ENCODE peak calls at places on chromosomes 16 and 17, in four cellular contexts. T is cardiac septum, K is HTR-8/SVneo, E is heart left ventricle. W is an unnamed sample.

GRCh38 chr16:80046848-80047247 is 446.3 kb upstream of the MAF start:
- DNase-seq in K (no peak), T (no peak), E (no peak), W (no peak)

GRCh38 chr16:11190585-11191565 is 65.1 kb downstream of the SOCS1 start:
- DNase-seq in T (no peak), E (no peak), K (no peak), W (no peak)

GRCh38 chr17:39406951-39407350 is 5.5 kb upstream of the FBXL20 start:
- DNase-seq in K (no peak), E (no peak), T (no peak), W (no peak)

GRCh38 chr17:38617967-38618760 is 12.4 kb upstream of the SRCIN1 start:
- DNase-seq in E (no peak), T (no peak), K (no peak), W (no peak)

GRCh38 chr17:44033841-44034408 is 19.2 kb upstream of the TMEM101 start:
- DNase-seq in K (no peak), T (no peak), E (no peak), W (no peak)

GRCh38 chr17:17535957-17536356 is 39.8 kb upstream of the RASD1 start:
- DNase-seq in K (no peak), E (peak; percentile 91), T (peak; percentile 93), W (no peak)

GRCh38 chr16:89593841-89594240 is 18.3 kb downstream of the CPNE7 start:
- DNase-seq in E (no peak), K (no peak), T (no peak), W (peak; percentile 62)

GRCh38 chr17:77375108-77375507 is 234.3 kb downstream of the SEC14L1 start:
- DNase-seq in E (no peak), T (no peak), K (no peak), W (peak; percentile 11)

GRCh38 chr17:17628388-17629008 is 37.0 kb upstream of the PEMT start:
- DNase-seq in T (no peak), E (no peak), K (no peak), W (peak; percentile 28)

GRCh38 chr17:78529871-78530670 is 47.1 kb downstream of the DNAH17 start:
- DNase-seq in E (no peak), K (no peak), T (no peak), W (no peak)

GRCh38 chr16:28531777-28532744 is 6.7 kb downstream of the NUPR1 start:
- DNase-seq in E (peak; percentile 85), K (no peak), T (peak; percentile 82), W (no peak)

GRCh38 chr17:62727916-62728672 is 80.0 kb downstream of the MARCHF10 start:
- DNase-seq in E (no peak), K (no peak), T (peak; percentile 61), W (no peak)

GRCh38 chr17:45341389-45342158 is 24.8 kb upstream of the MAP3K14 start:
- DNase-seq in T (peak; percentile 78), E (peak; percentile 70), K (peak; percentile 98), W (no peak)

GRCh38 chr17:2421315-2422147 is 20.7 kb upstream of the MNT start:
- DNase-seq in E (no peak), T (no peak), K (no peak), W (no peak)

GRCh38 chr17:75521951-75522727 is 3.4 kb upstream of the LLGL2 start:
- DNase-seq in E (no peak), K (no peak), T (no peak), W (no peak)

GRCh38 chr16:81190667-81191066 is 47.8 kb upstream of the BCO1 start:
- DNase-seq in T (no peak), K (no peak), E (no peak), W (no peak)

GRCh38 chr17:13671771-13672170 is 70.0 kb upstream of the HS3ST3A1 start:
- DNase-seq in K (no peak), E (no peak), T (no peak), W (no peak)

GRCh38 chr17:31869797-31870568 is 10.9 kb upstream of the COPRS start:
- DNase-seq in E (no peak), T (no peak), K (no peak), W (no peak)

GRCh38 chr17:5772720-5773119 is 188.4 kb upstream of the NLRP1 start:
- DNase-seq in T (no peak), K (no peak), E (no peak), W (no peak)

GRCh38 chr17:49707246-49707607 is 537 bp downstream of the SLC35B1 start:
- DNase-seq in T (no peak), K (no peak), E (no peak), W (peak; percentile 36)

GRCh38 chr16:88732961-88733294 is 26.6 kb downstream of the CTU2 start:
- DNase-seq in T (no peak), K (no peak), E (no peak), W (no peak)

GRCh38 chr17:75808905-75809621 is 24.5 kb downstream of the UNK start:
- DNase-seq in E (no peak), T (peak; percentile 85), K (no peak), W (no peak)

GRCh38 chr16:88392616-88393015 is 9.9 kb downstream of the ZNF469 start:
- DNase-seq in T (no peak), E (no peak), K (no peak), W (no peak)

GRCh38 chr16:10584956-10585561 is 4.7 kb upstream of the EMP2 start:
- DNase-seq in K (no peak), E (no peak), T (no peak), W (no peak)

GRCh38 chr17:74815671-74816370 is 39.7 kb upstream of the NAT9 start:
- DNase-seq in T (no peak), E (no peak), K (no peak), W (no peak)

GRCh38 chr17:31605761-31606160 is 214.3 kb downstream of the RAB11FIP4 start:
- DNase-seq in E (no peak), T (no peak), K (no peak), W (no peak)

GRCh38 chr17:34979650-34980352 is 511 bp upstream of the LIG3 start:
- DNase-seq in K (no peak), E (no peak), T (no peak), W (no peak)

GRCh38 chr16:13101828-13102227 is 200.4 kb downstream of the SHISA9 start:
- DNase-seq in T (no peak), K (no peak), E (no peak), W (no peak)

GRCh38 chr16:54632322-54632721 is 298.3 kb upstream of the IRX5 start:
- DNase-seq in E (no peak), T (no peak), K (no peak), W (no peak)

GRCh38 chr17:1617620-1618174 is 10.9 kb downstream of the SLC43A2 start:
- DNase-seq in K (no peak), E (no peak), T (no peak), W (no peak)

GRCh38 chr16:11133344-11133921 is 122.6 kb downstream of the SOCS1 start:
- DNase-seq in K (peak; percentile 90), E (peak; percentile 73), T (peak; percentile 83), W (no peak)

GRCh38 chr16:79810449-79811189 is 210.1 kb upstream of the MAF start:
- DNase-seq in K (no peak), E (no peak), T (no peak), W (no peak)

GRCh38 chr17:65449495-65449894 is 112.0 kb downstream of the AXIN2 start:
- DNase-seq in T (no peak), K (no peak), E (no peak), W (no peak)

GRCh38 chr17:62754696-62755095 is 53.4 kb downstream of the MARCHF10 start:
- DNase-seq in E (no peak), T (no peak), K (no peak), W (no peak)

GRCh38 chr17:45046536-45047125 is 4.8 kb downstream of the DCAKD start:
- DNase-seq in E (no peak), K (no peak), T (no peak), W (no peak)

W was measured in effector memory CD8-positive, alpha-beta T cell.